ENCODE peak calls at places on chromosomes 4 and X, in four cellular contexts. H is left kidney, Z is aorta, E is AG09319. A is an unnamed sample.
A peak's percentile ranks its signal among the peaks of the same experiment; 100 is the strongest.

GRCh38 chr4:164731827-164732474 is 22.0 kb upstream of the SMIM31 start:
- DNase-seq in Z (no peak), H (peak; percentile 79), E (no peak), A (peak; percentile 45)

GRCh38 chr4:67282749-67283148 is 262.6 kb downstream of the CENPC start:
- DNase-seq in E (no peak), Z (no peak), H (no peak), A (no peak)

GRCh38 chr4:139528377-139529005 is 27.5 kb downstream of the SETD7 start:
- DNase-seq in E (peak; percentile 78), Z (peak; percentile 64), H (peak; percentile 45), A (no peak)

GRCh38 chrX:21975827-21976226 is 35.3 kb downstream of the SMS start:
- DNase-seq in Z (no peak), H (peak; percentile 30), E (peak; percentile 29), A (no peak)

GRCh38 chr4:15944895-15945294 is 6.4 kb upstream of the FGFBP1 start:
- DNase-seq in E (no peak), Z (no peak), H (no peak), A (no peak)

GRCh38 chr4:72888331-72888730 is 181.2 kb downstream of the COX18 start:
- DNase-seq in Z (no peak), H (no peak), E (no peak), A (no peak)

GRCh38 chrX:149467920-149468319 is 37.2 kb downstream of the IDS start:
- DNase-seq in Z (no peak), E (no peak), H (peak; percentile 17), A (no peak)

GRCh38 chr4:113278324-113278934 is 229.0 kb downstream of the ANK2 start:
- DNase-seq in E (no peak), H (peak; percentile 92), Z (peak; percentile 65), A (peak; percentile 72)

GRCh38 chrX:39896951-39897740 is 200.6 kb downstream of the BCOR start:
- DNase-seq in H (peak; percentile 83), E (no peak), Z (peak; percentile 68), A (no peak)

GRCh38 chrX:153967536-153968214 is 3.9 kb downstream of the HCFC1 start:
- DNase-seq in Z (peak; percentile 48), E (no peak), H (no peak), A (no peak)

GRCh38 chrX:13008189-13008533 is 33.3 kb downstream of the TMSB4X start:
- DNase-seq in E (no peak), Z (no peak), H (no peak), A (no peak)

GRCh38 chrX:13257223-13258051 is 62.4 kb downstream of the ATXN3L start:
- DNase-seq in E (no peak), H (no peak), Z (no peak), A (no peak)

GRCh38 chr4:147831452-147832192 is 99.7 kb downstream of the ARHGAP10 start:
- DNase-seq in H (no peak), E (no peak), Z (peak; percentile 53), A (peak; percentile 69)

GRCh38 chr4:153432971-153433752 is 33.0 kb upstream of the TMEM131L start:
- DNase-seq in Z (peak; percentile 78), E (peak; percentile 60), H (peak; percentile 70), A (no peak)

GRCh38 chrX:118437283-118437682 is 58.3 kb upstream of the DOCK11 start:
- DNase-seq in H (no peak), Z (no peak), E (no peak), A (no peak)